ENCODE peak calls at places on chromosomes 7 and 10, in four cellular contexts. M is NCI-H1930, F is neuronal stem cell, K is mucosa of descending colon. B is an unnamed sample.

GRCh38 chr7:140673063-140673769 is 471 bp downstream of the ADCK2 start:
- DNase-seq in K (peak), M (peak), F (peak), B (no peak)

GRCh38 chr7:92650391-92650790 is 60.2 kb upstream of the FAM133B start:
- DNase-seq in M (no peak), K (no peak), F (no peak), B (no peak)

GRCh38 chr10:103439776-103440175 is 12.4 kb downstream of the CALHM2 start:
- DNase-seq in F (no peak), M (no peak), K (no peak), B (no peak)

GRCh38 chr10:43685744-43686143 is 37.1 kb upstream of the ZNF32 start:
- DNase-seq in K (no peak), M (no peak), F (no peak), B (no peak)

GRCh38 chr7:66769833-66770512 is 29.4 kb downstream of the RABGEF1 start:
- DNase-seq in F (no peak), M (no peak), K (no peak), B (no peak)

GRCh38 chr7:83550100-83550499 is 98.8 kb downstream of the SEMA3E start:
- DNase-seq in F (no peak), K (no peak), M (no peak), B (no peak)

GRCh38 chr10:117936136-117936535 is 110.6 kb downstream of the RAB11FIP2 start:
- DNase-seq in K (peak), M (no peak), F (no peak), B (peak)

GRCh38 chr10:47019546-47019945 is 108.3 kb downstream of the PTPN20 start:
- DNase-seq in F (no peak), K (no peak), M (no peak), B (no peak)

GRCh38 chr10:23293145-23293724 is 51.4 kb downstream of the C10orf67 start:
- DNase-seq in F (peak), K (peak), M (no peak), B (no peak)

GRCh38 chr7:116227678-116228239 is 17.4 kb downstream of the TES start:
- DNase-seq in K (no peak), M (no peak), F (no peak), B (no peak)

GRCh38 chr7:140562921-140563600 is 77.6 kb downstream of the DENND2A start:
- DNase-seq in F (no peak), K (no peak), M (no peak), B (no peak)

GRCh38 chr7:143884978-143885559 is 16.9 kb downstream of the TCAF1 start:
- DNase-seq in K (no peak), F (peak), M (no peak), B (no peak)

GRCh38 chr10:25865267-25865666 is 68.8 kb upstream of the MYO3A start:
- DNase-seq in K (no peak), F (no peak), M (no peak), B (no peak)

GRCh38 chr10:34978080-34978479 is 112.1 kb downstream of the CUL2 start:
- DNase-seq in F (no peak), K (no peak), M (no peak), B (no peak)

GRCh38 chr10:35639651-35640311 is 2.3 kb downstream of the FZD8 start:
- DNase-seq in M (no peak), F (peak), K (peak), B (no peak)

GRCh38 chr10:1044146-1044545 is 4.8 kb downstream of the IDI1 start:
- DNase-seq in K (no peak), F (no peak), M (no peak), B (no peak)

GRCh38 chr10:86224354-86225097 is 142.1 kb downstream of the GRID1 start:
- DNase-seq in F (no peak), M (no peak), K (no peak), B (no peak)

GRCh38 chr7:25399000-25399750 is 170.9 kb upstream of the NPVF start:
- DNase-seq in F (no peak), K (no peak), M (no peak), B (no peak)

GRCh38 chr7:113263749-113264148 is 145.4 kb upstream of the SMIM30 start:
- DNase-seq in M (no peak), K (no peak), F (no peak), B (no peak)

GRCh38 chr10:45580781-45581496 is 91.6 kb downstream of the ZFAND4 start:
- DNase-seq in F (no peak), M (no peak), K (peak), B (no peak)

GRCh38 chr10:1169186-1169885 is 113.2 kb downstream of the WDR37 start:
- DNase-seq in K (no peak), F (no peak), M (no peak), B (no peak)

GRCh38 chr7:77482015-77482414 is 55.1 kb upstream of the PTPN12 start:
- DNase-seq in K (peak), M (no peak), F (no peak), B (no peak)

GRCh38 chr10:122455376-122456056 is 1.1 kb downstream of the ARMS2 start:
- DNase-seq in F (no peak), K (no peak), M (no peak), B (no peak)

GRCh38 chr10:103171278-103171677 is 21.8 kb downstream of the NT5C2 start:
- DNase-seq in F (no peak), M (no peak), K (no peak), B (no peak)

GRCh38 chr10:91340613-91341362 is 69.4 kb upstream of the HECTD2 start:
- DNase-seq in M (no peak), K (no peak), F (no peak), B (no peak)

GRCh38 chr10:101273736-101274135 is 44.5 kb upstream of the LBX1 start:
- DNase-seq in K (no peak), F (no peak), M (no peak), B (no peak)

GRCh38 chr7:47375590-47375989 is 206.3 kb downstream of the TNS3 start:
- DNase-seq in F (no peak), K (no peak), M (no peak), B (no peak)

GRCh38 chr10:130169136-130169888 is 33.1 kb downstream of the GLRX3 start:
- DNase-seq in F (no peak), M (no peak), K (no peak), B (no peak)

GRCh38 chr7:24751484-24751883 is 5.8 kb downstream of the GSDME start:
- DNase-seq in F (no peak), M (no peak), K (no peak), B (no peak)

GRCh38 chr7:77684030-77684429 is 12.2 kb upstream of the RSBN1L start:
- DNase-seq in K (no peak), M (no peak), F (no peak), B (no peak)

GRCh38 chr10:101001225-101002035 is 1.8 kb downstream of the LZTS2 start:
- DNase-seq in K (peak), M (no peak), F (no peak), B (no peak)

GRCh38 chr7:30865821-30866220 is 45.8 kb upstream of the AQP1 start:
- DNase-seq in M (no peak), K (no peak), F (no peak), B (no peak)

GRCh38 chr7:150389532-150389816 is 10.3 kb downstream of the ZNF775 start:
- DNase-seq in F (no peak), K (no peak), M (no peak), B (no peak)

GRCh38 chr7:47557317-47557985 is 24.5 kb downstream of the TNS3 start:
- DNase-seq in K (no peak), M (no peak), F (no peak), B (no peak)

GRCh38 chr7:115198143-115198542 is 276.2 kb downstream of the MDFIC start:
- DNase-seq in M (no peak), K (no peak), F (no peak), B (no peak)